ENCODE peak calls at places on chromosomes 12 and 14, in six cellular contexts. One of them, this sample, is unnamed.

GRCh38 chr14:21160061-21160610 is 4.3 kb upstream of the OR5AU1 start:
- DNase-seq in brain microvascular endothelial cell: no peak
- DNase-seq in A549: no peak
- DNase-seq in testis: no peak
- DNase-seq in hepatocyte: no peak
- DNase-seq in thoracic aorta: no peak
- DNase-seq in this sample: no peak

GRCh38 chr14:51328942-51329350 is 88.9 kb downstream of the TMX1 start:
- DNase-seq in brain microvascular endothelial cell: no peak
- DNase-seq in hepatocyte: no peak
- DNase-seq in testis: no peak
- DNase-seq in thoracic aorta: no peak
- DNase-seq in A549: no peak
- DNase-seq in this sample: no peak

GRCh38 chr14:32254952-32255679 is 52.0 kb upstream of the RNU6-8 start:
- DNase-seq in thoracic aorta: peak
- DNase-seq in brain microvascular endothelial cell: peak
- DNase-seq in testis: peak
- DNase-seq in hepatocyte: peak
- DNase-seq in A549: peak
- DNase-seq in this sample: no peak

GRCh38 chr12:27531916-27532315 is 7.9 kb downstream of the PPFIBP1 start:
- DNase-seq in brain microvascular endothelial cell: no peak
- DNase-seq in hepatocyte: no peak
- DNase-seq in testis: no peak
- DNase-seq in A549: no peak
- DNase-seq in thoracic aorta: no peak
- DNase-seq in this sample: no peak

GRCh38 chr12:4015225-4016076 is 142.3 kb upstream of the PARP11 start:
- DNase-seq in hepatocyte: peak
- DNase-seq in testis: no peak
- DNase-seq in A549: no peak
- DNase-seq in brain microvascular endothelial cell: no peak
- DNase-seq in thoracic aorta: no peak
- DNase-seq in this sample: no peak

GRCh38 chr12:41193321-41193720 is 5.2 kb downstream of the PDZRN4 start:
- DNase-seq in testis: no peak
- DNase-seq in hepatocyte: no peak
- DNase-seq in A549: no peak
- DNase-seq in thoracic aorta: no peak
- DNase-seq in brain microvascular endothelial cell: no peak
- DNase-seq in this sample: peak

GRCh38 chr12:67807808-67808207 is 159.3 kb downstream of the DYRK2 start:
- DNase-seq in A549: no peak
- DNase-seq in thoracic aorta: no peak
- DNase-seq in testis: no peak
- DNase-seq in brain microvascular endothelial cell: no peak
- DNase-seq in hepatocyte: no peak
- DNase-seq in this sample: no peak

GRCh38 chr14:80606347-80606772 is 335.2 kb downstream of the CEP128 start:
- DNase-seq in A549: no peak
- DNase-seq in hepatocyte: no peak
- DNase-seq in brain microvascular endothelial cell: no peak
- DNase-seq in testis: no peak
- DNase-seq in thoracic aorta: no peak
- DNase-seq in this sample: no peak

GRCh38 chr12:29053567-29053966 is 95.5 kb upstream of the FAR2 start:
- DNase-seq in testis: no peak
- DNase-seq in thoracic aorta: no peak
- DNase-seq in A549: no peak
- DNase-seq in hepatocyte: no peak
- DNase-seq in brain microvascular endothelial cell: no peak
- DNase-seq in this sample: no peak

GRCh38 chr14:23160924-23161522 is 22.4 kb downstream of the SLC7A8 start:
- DNase-seq in hepatocyte: peak
- DNase-seq in brain microvascular endothelial cell: peak
- DNase-seq in thoracic aorta: no peak
- DNase-seq in testis: peak
- DNase-seq in A549: no peak
- DNase-seq in this sample: peak

GRCh38 chr12:10113920-10114319 is 15.1 kb upstream of the CLEC1A start:
- DNase-seq in testis: no peak
- DNase-seq in hepatocyte: no peak
- DNase-seq in brain microvascular endothelial cell: no peak
- DNase-seq in thoracic aorta: no peak
- DNase-seq in A549: no peak
- DNase-seq in this sample: no peak

GRCh38 chr12:3863756-3864155 is 9.4 kb downstream of the PARP11 start:
- DNase-seq in testis: no peak
- DNase-seq in brain microvascular endothelial cell: no peak
- DNase-seq in A549: no peak
- DNase-seq in hepatocyte: no peak
- DNase-seq in thoracic aorta: no peak
- DNase-seq in this sample: no peak

GRCh38 chr12:53236443-53237111 is 4.6 kb upstream of the RARG start:
- DNase-seq in thoracic aorta: no peak
- DNase-seq in A549: no peak
- DNase-seq in hepatocyte: no peak
- DNase-seq in testis: no peak
- DNase-seq in brain microvascular endothelial cell: no peak
- DNase-seq in this sample: no peak

GRCh38 chr14:90656986-90657385 is 159.2 kb downstream of the TTC7B start:
- DNase-seq in thoracic aorta: no peak
- DNase-seq in testis: no peak
- DNase-seq in A549: no peak
- DNase-seq in brain microvascular endothelial cell: no peak
- DNase-seq in hepatocyte: no peak
- DNase-seq in this sample: no peak

GRCh38 chr14:57845802-57846531 is 19.9 kb downstream of the SLC35F4 start:
- DNase-seq in thoracic aorta: no peak
- DNase-seq in testis: no peak
- DNase-seq in A549: no peak
- DNase-seq in hepatocyte: no peak
- DNase-seq in brain microvascular endothelial cell: no peak
- DNase-seq in this sample: no peak

GRCh38 chr12:1104088-1104800 is 113.2 kb downstream of the ERC1 start:
- DNase-seq in thoracic aorta: no peak
- DNase-seq in A549: no peak
- DNase-seq in testis: no peak
- DNase-seq in hepatocyte: no peak
- DNase-seq in brain microvascular endothelial cell: no peak
- DNase-seq in this sample: no peak

GRCh38 chr12:59834659-59835474 is 239.0 kb downstream of the SLC16A7 start:
- DNase-seq in hepatocyte: peak
- DNase-seq in A549: no peak
- DNase-seq in thoracic aorta: no peak
- DNase-seq in brain microvascular endothelial cell: peak
- DNase-seq in testis: no peak
- DNase-seq in this sample: no peak

GRCh38 chr14:103311171-103311997 is 22.7 kb upstream of the EIF5 start:
- DNase-seq in A549: no peak
- DNase-seq in brain microvascular endothelial cell: no peak
- DNase-seq in hepatocyte: no peak
- DNase-seq in thoracic aorta: no peak
- DNase-seq in testis: no peak
- DNase-seq in this sample: no peak
- H3K27ac ChIP-seq in A549: no peak
- H3K27ac ChIP-seq in brain microvascular endothelial cell: no peak
- H3K27ac ChIP-seq in hepatocyte: no peak
- H3K27ac ChIP-seq in thoracic aorta: no peak
- H3K27ac ChIP-seq in testis: no peak
- H3K27ac ChIP-seq in this sample: no peak

DNA sequence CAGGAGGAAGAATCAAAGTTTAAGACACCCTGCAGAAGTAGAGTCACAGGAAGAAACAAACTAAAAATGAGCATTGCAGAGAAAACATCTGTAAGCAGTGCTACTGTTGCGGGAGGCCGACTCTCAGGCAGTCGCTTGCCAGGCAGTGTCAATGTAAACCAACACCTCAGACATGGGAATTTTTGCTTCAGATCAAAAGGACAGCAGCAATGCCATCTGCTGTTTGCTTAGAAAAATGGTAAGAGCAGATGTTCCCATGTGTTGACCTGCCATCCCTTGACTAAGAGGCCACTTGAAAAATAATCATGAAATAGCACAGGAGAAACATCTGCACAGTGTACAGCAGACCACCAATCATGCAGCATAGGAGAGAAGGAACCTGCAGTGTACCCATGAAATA is 196.6 kb downstream of the SLC25A21 start:
- DNase-seq in hepatocyte: no peak
- DNase-seq in A549: no peak
- DNase-seq in brain microvascular endothelial cell: no peak
- DNase-seq in thoracic aorta: no peak
- DNase-seq in testis: no peak
- DNase-seq in this sample: no peak
- TF ChIP-seq CTCF in hepatocyte: no peak
- TF ChIP-seq CTCF in A549: peak
- TF ChIP-seq CTCF in brain microvascular endothelial cell: no peak
- TF ChIP-seq CTCF in thoracic aorta: no peak
- TF ChIP-seq CTCF in testis: no peak
- TF ChIP-seq CTCF in this sample: peak

DNA sequence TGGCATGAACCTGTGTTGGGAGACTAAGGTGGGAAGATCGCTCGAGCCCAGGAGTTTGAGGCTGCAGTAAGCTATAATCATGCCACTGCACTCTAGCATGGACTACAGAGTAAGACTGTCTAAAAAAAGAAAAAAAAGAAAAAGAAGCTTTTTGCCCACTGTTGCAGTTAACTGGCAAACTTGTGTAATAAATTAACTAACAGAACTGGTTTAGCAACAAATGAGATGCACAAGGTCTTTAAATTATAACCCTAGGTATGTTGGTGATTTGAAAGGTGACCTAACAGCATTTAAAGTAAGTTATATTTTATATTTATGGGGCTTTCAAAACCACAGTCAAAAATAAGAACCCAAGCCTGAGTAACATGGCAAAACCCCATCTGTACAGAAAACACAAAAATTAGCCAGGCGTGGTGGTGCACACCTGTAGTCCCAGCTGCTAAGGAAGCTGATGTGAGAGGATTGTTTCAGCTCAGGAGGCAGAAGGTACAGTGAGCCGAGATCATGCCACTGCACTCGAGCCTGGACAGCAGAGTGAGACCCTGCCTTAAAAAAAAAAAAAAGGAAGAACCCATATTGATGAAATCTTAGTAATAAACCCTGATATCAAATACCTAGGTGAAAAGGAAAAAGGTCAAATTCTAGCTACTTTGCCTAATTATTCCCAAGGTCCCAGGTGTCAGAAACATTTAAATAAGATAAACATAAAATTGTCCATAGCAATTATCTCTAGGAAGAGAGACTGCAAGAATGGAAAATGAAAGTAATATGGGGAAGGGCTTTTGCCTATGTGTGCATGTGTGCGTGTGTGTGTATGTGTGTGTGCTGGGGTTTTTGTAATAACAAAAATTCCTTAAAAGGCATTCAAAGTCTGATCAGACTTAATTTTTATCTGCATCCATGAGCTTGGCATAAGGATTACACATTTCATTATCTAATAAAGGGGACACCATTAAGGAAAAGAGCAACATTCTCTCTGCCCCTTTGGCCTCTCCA is 15.4 kb downstream of the SYNE2 start:
- DNase-seq in testis: no peak
- DNase-seq in thoracic aorta: no peak
- DNase-seq in A549: no peak
- DNase-seq in brain microvascular endothelial cell: no peak
- DNase-seq in hepatocyte: no peak
- DNase-seq in this sample: no peak
- H3K27ac ChIP-seq in testis: peak
- H3K27ac ChIP-seq in thoracic aorta: peak
- H3K27ac ChIP-seq in A549: no peak
- H3K27ac ChIP-seq in brain microvascular endothelial cell: no peak
- H3K27ac ChIP-seq in hepatocyte: no peak
- H3K27ac ChIP-seq in this sample: no peak

GRCh38 chr14:59358774-59359173 is 106.4 kb downstream of the GPR135 start:
- DNase-seq in brain microvascular endothelial cell: no peak
- DNase-seq in testis: no peak
- DNase-seq in hepatocyte: no peak
- DNase-seq in thoracic aorta: no peak
- DNase-seq in A549: no peak
- DNase-seq in this sample: no peak

GRCh38 chr14:59362533-59362932 is 102.6 kb downstream of the GPR135 start:
- DNase-seq in A549: no peak
- DNase-seq in hepatocyte: no peak
- DNase-seq in brain microvascular endothelial cell: peak
- DNase-seq in thoracic aorta: no peak
- DNase-seq in testis: no peak
- DNase-seq in this sample: peak

GRCh38 chr14:59359451-59360124 is 105.6 kb downstream of the GPR135 start:
- DNase-seq in brain microvascular endothelial cell: no peak
- DNase-seq in testis: no peak
- DNase-seq in A549: no peak
- DNase-seq in hepatocyte: no peak
- DNase-seq in thoracic aorta: no peak
- DNase-seq in this sample: no peak

GRCh38 chr14:59363545-59364226 is 101.5 kb downstream of the GPR135 start:
- DNase-seq in testis: no peak
- DNase-seq in A549: no peak
- DNase-seq in hepatocyte: no peak
- DNase-seq in thoracic aorta: no peak
- DNase-seq in brain microvascular endothelial cell: peak
- DNase-seq in this sample: peak

GRCh38 chr14:59360923-59361794 is 104.0 kb downstream of the GPR135 start:
- DNase-seq in brain microvascular endothelial cell: peak
- DNase-seq in testis: no peak
- DNase-seq in A549: peak
- DNase-seq in thoracic aorta: no peak
- DNase-seq in hepatocyte: peak
- DNase-seq in this sample: peak
- TF ChIP-seq CTCF in brain microvascular endothelial cell: no peak
- TF ChIP-seq CTCF in testis: no peak
- TF ChIP-seq CTCF in A549: no peak
- TF ChIP-seq CTCF in thoracic aorta: no peak
- TF ChIP-seq CTCF in hepatocyte: no peak
- TF ChIP-seq CTCF in this sample: peak

GRCh38 chr12:49133014-49133413 is 1.8 kb upstream of the TUBA1B start:
- DNase-seq in brain microvascular endothelial cell: no peak
- DNase-seq in A549: no peak
- DNase-seq in thoracic aorta: no peak
- DNase-seq in testis: no peak
- DNase-seq in hepatocyte: no peak
- DNase-seq in this sample: no peak
- H3K27ac ChIP-seq in brain microvascular endothelial cell: no peak
- H3K27ac ChIP-seq in A549: no peak
- H3K27ac ChIP-seq in thoracic aorta: peak
- H3K27ac ChIP-seq in testis: peak
- H3K27ac ChIP-seq in hepatocyte: peak
- H3K27ac ChIP-seq in this sample: peak

This sample was measured in foreskin keratinocyte.